ENCODE peak calls at places on chromosome 17, in six cellular contexts. One of them, this sample, is unnamed.

GRCh38 chr17:34979650-34980352 is 511 bp upstream of the LIG3 start:
- DNase-seq in H1: no peak
- DNase-seq in left ventricle myocardium inferior: no peak
- DNase-seq in stomach: no peak
- DNase-seq in nephron progenitor cell: no peak
- DNase-seq in ovary: no peak
- DNase-seq in this sample: no peak

GRCh38 chr17:41972571-41973411 is 6.2 kb downstream of the CNP start:
- DNase-seq in H1: no peak
- DNase-seq in left ventricle myocardium inferior: peak
- DNase-seq in stomach: peak
- DNase-seq in nephron progenitor cell: no peak
- DNase-seq in ovary: peak
- DNase-seq in this sample: peak

GRCh38 chr17:75654176-75654575 is 12.8 kb downstream of the RECQL5 start:
- DNase-seq in H1: no peak
- DNase-seq in left ventricle myocardium inferior: no peak
- DNase-seq in stomach: no peak
- DNase-seq in nephron progenitor cell: no peak
- DNase-seq in ovary: no peak
- DNase-seq in this sample: no peak

GRCh38 chr17:57438031-57438731 is 181.9 kb downstream of the MSI2 start:
- DNase-seq in H1: no peak
- DNase-seq in left ventricle myocardium inferior: no peak
- DNase-seq in stomach: no peak
- DNase-seq in nephron progenitor cell: no peak
- DNase-seq in ovary: no peak
- DNase-seq in this sample: no peak

GRCh38 chr17:63276821-63277220 is 169.3 kb downstream of the CYB561 start:
- DNase-seq in H1: no peak
- DNase-seq in left ventricle myocardium inferior: no peak
- DNase-seq in stomach: no peak
- DNase-seq in nephron progenitor cell: no peak
- DNase-seq in ovary: no peak
- DNase-seq in this sample: no peak

GRCh38 chr17:66302761-66303626 is 581 bp downstream of the PRKCA start:
- DNase-seq in H1: peak
- DNase-seq in left ventricle myocardium inferior: peak
- DNase-seq in stomach: peak
- DNase-seq in nephron progenitor cell: peak
- DNase-seq in ovary: peak
- DNase-seq in this sample: peak

GRCh38 chr17:59714255-59714654 is 6.8 kb downstream of the VMP1 start:
- DNase-seq in H1: no peak
- DNase-seq in left ventricle myocardium inferior: no peak
- DNase-seq in stomach: no peak
- DNase-seq in nephron progenitor cell: no peak
- DNase-seq in ovary: no peak
- DNase-seq in this sample: no peak

GRCh38 chr17:37555386-37555785 is 53.8 kb downstream of the SYNRG start:
- DNase-seq in H1: no peak
- DNase-seq in left ventricle myocardium inferior: no peak
- DNase-seq in stomach: no peak
- DNase-seq in nephron progenitor cell: no peak
- DNase-seq in ovary: no peak
- DNase-seq in this sample: no peak

GRCh38 chr17:78722101-78722761 is 59.8 kb downstream of the CYTH1 start:
- DNase-seq in H1: no peak
- DNase-seq in left ventricle myocardium inferior: peak
- DNase-seq in stomach: no peak
- DNase-seq in nephron progenitor cell: no peak
- DNase-seq in ovary: no peak
- DNase-seq in this sample: no peak

GRCh38 chr17:50101346-50102163 is 6.4 kb downstream of the PDK2 start:
- DNase-seq in H1: no peak
- DNase-seq in left ventricle myocardium inferior: peak
- DNase-seq in stomach: peak
- DNase-seq in nephron progenitor cell: peak
- DNase-seq in ovary: peak
- DNase-seq in this sample: peak

GRCh38 chr17:44170499-44171201 is at the start of gene ASB16:
- DNase-seq in H1: no peak
- DNase-seq in left ventricle myocardium inferior: peak
- DNase-seq in stomach: peak
- DNase-seq in nephron progenitor cell: no peak
- DNase-seq in ovary: no peak
- DNase-seq in this sample: no peak

GRCh38 chr17:65154770-65155589 is 17.8 kb downstream of the RGS9 start:
- DNase-seq in H1: no peak
- DNase-seq in left ventricle myocardium inferior: no peak
- DNase-seq in stomach: no peak
- DNase-seq in nephron progenitor cell: no peak
- DNase-seq in ovary: no peak
- DNase-seq in this sample: no peak

GRCh38 chr17:66809408-66809807 is 25.5 kb upstream of the CACNG5 start:
- DNase-seq in H1: no peak
- DNase-seq in left ventricle myocardium inferior: no peak
- DNase-seq in stomach: no peak
- DNase-seq in nephron progenitor cell: no peak
- DNase-seq in ovary: no peak
- DNase-seq in this sample: no peak

DNA sequence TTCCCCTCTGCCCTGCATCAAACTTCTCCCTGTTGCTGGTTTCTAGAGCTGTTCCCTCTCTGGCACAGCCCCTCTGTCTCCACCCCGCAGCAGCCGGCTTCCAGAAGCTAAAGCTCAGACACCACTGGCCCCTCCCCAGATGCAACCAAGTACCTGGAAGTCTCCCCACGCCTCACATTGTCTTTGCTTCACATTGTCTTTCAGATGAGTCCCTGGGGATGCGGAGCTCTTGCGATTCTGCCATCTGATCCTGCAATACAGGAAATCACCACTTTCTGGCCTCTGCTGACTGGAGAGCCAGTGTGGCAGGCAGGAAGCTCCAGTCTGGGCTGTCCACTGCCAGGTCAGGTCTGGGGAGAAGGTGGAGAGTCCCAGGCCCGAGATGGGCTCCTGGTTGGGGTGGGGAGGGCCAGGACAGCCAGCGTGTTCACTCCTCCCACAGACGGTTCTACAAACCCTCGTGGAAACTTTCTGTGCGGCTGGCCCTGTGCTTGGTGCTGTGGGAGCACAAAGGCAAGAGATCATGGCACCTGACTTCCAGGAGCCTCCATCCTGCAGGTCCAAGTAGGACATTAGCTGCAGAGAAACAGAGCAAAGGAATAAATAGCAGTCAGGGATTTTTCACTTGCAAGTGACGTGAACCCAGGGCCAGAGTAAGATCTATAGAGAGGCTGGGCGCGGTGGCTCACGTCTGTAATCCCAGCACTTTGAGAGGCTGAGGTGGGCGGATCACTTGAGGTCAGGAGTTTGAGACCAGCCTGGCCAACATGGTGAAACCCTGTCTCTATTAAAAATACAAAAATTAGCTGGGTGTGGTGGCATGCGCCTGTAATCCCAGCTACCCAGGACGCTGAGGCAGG is 47.9 kb upstream of the MAP3K14 start:
- DNase-seq in H1: peak
- DNase-seq in left ventricle myocardium inferior: no peak
- DNase-seq in stomach: no peak
- DNase-seq in nephron progenitor cell: peak
- DNase-seq in ovary: peak
- DNase-seq in this sample: no peak
- TF ChIP-seq CTCF in H1: no peak
- TF ChIP-seq CTCF in left ventricle myocardium inferior: no peak
- TF ChIP-seq CTCF in stomach: no peak
- TF ChIP-seq CTCF in nephron progenitor cell: no peak
- TF ChIP-seq CTCF in ovary: no peak
- TF ChIP-seq CTCF in this sample: no peak

GRCh38 chr17:28646039-28646754 is 1.2 kb upstream of the BLTP2 start:
- DNase-seq in H1: no peak
- DNase-seq in left ventricle myocardium inferior: no peak
- DNase-seq in stomach: no peak
- DNase-seq in nephron progenitor cell: no peak
- DNase-seq in ovary: peak
- DNase-seq in this sample: no peak

GRCh38 chr17:28645576-28645939 is 600 bp upstream of the BLTP2 start:
- DNase-seq in H1: no peak
- DNase-seq in left ventricle myocardium inferior: no peak
- DNase-seq in stomach: no peak
- DNase-seq in nephron progenitor cell: peak
- DNase-seq in ovary: no peak
- DNase-seq in this sample: no peak

GRCh38 chr17:28643979-28644781 is 778 bp downstream of the BLTP2 start:
- DNase-seq in H1: peak
- DNase-seq in left ventricle myocardium inferior: no peak
- DNase-seq in stomach: peak
- DNase-seq in nephron progenitor cell: peak
- DNase-seq in ovary: no peak
- DNase-seq in this sample: peak

GRCh38 chr17:28644782-28645575 is at the start of gene BLTP2:
- DNase-seq in H1: peak
- DNase-seq in left ventricle myocardium inferior: peak
- DNase-seq in stomach: peak
- DNase-seq in nephron progenitor cell: peak
- DNase-seq in ovary: peak
- DNase-seq in this sample: peak

GRCh38 chr17:28648698-28649097 is 3.7 kb upstream of the BLTP2 start:
- DNase-seq in H1: no peak
- DNase-seq in left ventricle myocardium inferior: peak
- DNase-seq in stomach: no peak
- DNase-seq in nephron progenitor cell: no peak
- DNase-seq in ovary: no peak
- DNase-seq in this sample: no peak
- TF ChIP-seq CTCF in H1: no peak
- TF ChIP-seq CTCF in left ventricle myocardium inferior: no peak
- TF ChIP-seq CTCF in stomach: no peak
- TF ChIP-seq CTCF in nephron progenitor cell: no peak
- TF ChIP-seq CTCF in ovary: no peak
- TF ChIP-seq CTCF in this sample: no peak

GRCh38 chr17:77319211-77320031 is 178.7 kb downstream of the SEC14L1 start:
- DNase-seq in H1: no peak
- DNase-seq in left ventricle myocardium inferior: peak
- DNase-seq in stomach: peak
- DNase-seq in nephron progenitor cell: peak
- DNase-seq in ovary: peak
- DNase-seq in this sample: peak
- TF ChIP-seq CTCF in H1: no peak
- TF ChIP-seq CTCF in left ventricle myocardium inferior: no peak
- TF ChIP-seq CTCF in stomach: no peak
- TF ChIP-seq CTCF in nephron progenitor cell: no peak
- TF ChIP-seq CTCF in ovary: no peak
- TF ChIP-seq CTCF in this sample: no peak

DNA sequence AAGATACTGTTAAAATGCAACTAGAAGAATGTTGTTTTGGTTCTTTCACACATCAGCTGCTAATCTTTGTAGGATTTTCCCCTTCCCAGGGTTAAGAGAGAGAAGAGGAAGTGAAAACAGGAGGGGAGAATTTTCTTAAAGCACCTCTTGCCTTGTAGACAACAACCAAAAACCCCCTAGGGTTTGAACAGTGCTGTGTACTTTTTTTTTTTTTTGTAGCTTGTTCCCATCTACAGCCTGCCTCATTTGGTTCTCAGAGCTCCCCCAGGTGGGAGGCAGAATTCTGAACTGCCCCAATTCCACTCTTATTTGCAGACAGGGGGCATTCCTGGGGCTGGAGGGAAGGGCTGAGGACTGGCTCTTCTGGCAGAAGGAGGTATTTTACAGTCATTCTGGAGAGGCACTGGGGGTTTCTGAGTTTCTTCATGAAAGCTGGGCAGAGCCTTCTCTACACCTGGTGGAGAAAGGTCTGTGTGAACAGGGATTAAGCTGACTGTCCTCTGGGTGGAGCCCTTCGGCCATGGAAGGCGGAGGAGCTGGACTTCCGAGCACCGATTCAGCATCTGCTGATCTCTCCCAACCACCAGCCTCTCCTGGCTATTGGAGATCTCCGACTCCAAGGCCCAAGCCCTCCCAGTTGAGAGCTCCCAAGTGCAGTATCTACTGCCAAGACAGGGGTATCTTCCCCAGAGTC is 32.2 kb downstream of the SMARCE1 start:
- DNase-seq in H1: peak
- DNase-seq in left ventricle myocardium inferior: no peak
- DNase-seq in stomach: peak
- DNase-seq in nephron progenitor cell: peak
- DNase-seq in ovary: peak
- DNase-seq in this sample: peak
- TF ChIP-seq CTCF in H1: peak
- TF ChIP-seq CTCF in left ventricle myocardium inferior: peak
- TF ChIP-seq CTCF in stomach: peak
- TF ChIP-seq CTCF in nephron progenitor cell: peak
- TF ChIP-seq CTCF in ovary: peak
- TF ChIP-seq CTCF in this sample: no peak

GRCh38 chr17:16217002-16217635 is at the start of gene PIGL:
- DNase-seq in H1: peak
- DNase-seq in left ventricle myocardium inferior: peak
- DNase-seq in stomach: peak
- DNase-seq in nephron progenitor cell: peak
- DNase-seq in ovary: peak
- DNase-seq in this sample: peak

GRCh38 chr17:16215965-16216316 is 607 bp upstream of the NCOR1 start:
- DNase-seq in H1: no peak
- DNase-seq in left ventricle myocardium inferior: no peak
- DNase-seq in stomach: no peak
- DNase-seq in nephron progenitor cell: no peak
- DNase-seq in ovary: no peak
- DNase-seq in this sample: no peak

GRCh38 chr17:16215002-16215272 is 397 bp downstream of the NCOR1 start:
- DNase-seq in H1: no peak
- DNase-seq in left ventricle myocardium inferior: peak
- DNase-seq in stomach: peak
- DNase-seq in nephron progenitor cell: no peak
- DNase-seq in ovary: no peak
- DNase-seq in this sample: peak

GRCh38 chr17:16214190-16215001 is 938 bp downstream of the NCOR1 start:
- DNase-seq in H1: no peak
- DNase-seq in left ventricle myocardium inferior: no peak
- DNase-seq in stomach: no peak
- DNase-seq in nephron progenitor cell: no peak
- DNase-seq in ovary: no peak
- DNase-seq in this sample: no peak

DNA sequence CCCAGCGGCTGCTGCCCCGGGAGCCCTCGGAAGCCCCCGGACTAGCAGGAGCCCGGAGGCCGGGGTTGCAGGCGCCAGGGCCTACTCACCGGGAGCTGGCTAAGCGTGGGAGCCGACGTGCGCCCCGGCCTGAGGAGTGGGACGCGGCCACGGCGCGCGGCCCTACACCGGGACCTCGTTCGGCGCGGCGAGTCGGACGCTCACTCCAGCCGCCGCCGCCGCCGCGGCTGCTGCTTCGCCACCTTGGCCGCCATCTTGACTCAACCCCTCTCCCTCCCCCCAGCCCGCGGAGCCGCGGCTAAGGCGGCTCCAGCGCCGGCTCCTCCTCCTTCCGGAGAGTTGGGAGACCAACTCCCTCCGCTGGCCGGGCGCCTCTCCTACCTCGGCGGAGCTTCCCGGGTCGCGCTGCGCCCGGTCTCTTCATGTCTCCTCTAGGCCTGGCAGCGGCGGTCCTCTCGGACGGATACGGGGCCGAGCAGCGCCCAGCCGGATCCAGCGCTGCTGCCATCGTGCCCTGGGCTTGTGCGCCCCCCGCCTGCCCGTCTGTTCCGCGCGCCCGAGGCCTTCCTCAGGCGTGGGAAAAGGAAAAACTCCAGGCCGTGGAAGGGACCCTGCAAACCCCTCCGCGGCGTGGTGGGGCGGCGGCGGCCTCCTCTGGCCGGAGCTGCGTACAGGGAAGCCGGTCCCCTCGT is at the start of gene NCOR1:
- DNase-seq in H1: peak
- DNase-seq in left ventricle myocardium inferior: peak
- DNase-seq in stomach: peak
- DNase-seq in nephron progenitor cell: peak
- DNase-seq in ovary: peak
- DNase-seq in this sample: peak
- TF ChIP-seq CTCF in H1: peak
- TF ChIP-seq CTCF in left ventricle myocardium inferior: peak
- TF ChIP-seq CTCF in stomach: peak
- TF ChIP-seq CTCF in nephron progenitor cell: no peak
- TF ChIP-seq CTCF in ovary: peak
- TF ChIP-seq CTCF in this sample: no peak